ENCODE peak calls at places on chromosomes 12 and 14, in five cellular contexts. A is A673, R is kidney epithelial cell, S is thyroid gland, G is fibroblast of lung. D is an unnamed sample.

GRCh38 chr14:31998220-31998559 is 78.9 kb upstream of the ARHGAP5 start:
- DNase-seq in A (no peak), R (no peak), S (no peak), G (peak; percentile 22), D (no peak)

GRCh38 chr12:85564786-85565185 is 271.4 kb downstream of the RASSF9 start:
- DNase-seq in A (no peak), R (no peak), S (no peak), G (no peak), D (no peak)

GRCh38 chr12:77572371-77572770 is 258.3 kb upstream of the NAV3 start:
- DNase-seq in A (no peak), R (no peak), S (no peak), G (peak; percentile 31), D (no peak)

GRCh38 chr12:29429999-29430698 is 49.2 kb upstream of the ERGIC2 start:
- DNase-seq in A (no peak), R (no peak), S (no peak), G (no peak), D (no peak)

GRCh38 chr14:94555991-94556390 is 5.3 kb upstream of the SERPINA4 start:
- DNase-seq in A (no peak), R (no peak), S (no peak), G (no peak), D (no peak)

GRCh38 chr12:20438307-20438779 is 70.0 kb downstream of the PDE3A start:
- DNase-seq in A (no peak), R (no peak), S (no peak), G (peak; percentile 73), D (peak; percentile 19)

GRCh38 chr12:57135939-57136338 is 7.7 kb downstream of the LRP1 start:
- DNase-seq in A (no peak), R (no peak), S (no peak), G (peak; percentile 70), D (peak; percentile 50)

GRCh38 chr14:88322505-88323085 is 474 bp downstream of the KCNK10 start:
- DNase-seq in A (no peak), R (no peak), S (no peak), G (no peak), D (no peak)

GRCh38 chr12:89756638-89757321 is 48.1 kb upstream of the ATP2B1 start:
- DNase-seq in A (peak; percentile 86), R (peak; percentile 87), S (no peak), G (peak; percentile 100), D (peak; percentile 97)

GRCh38 chr12:196436-196835 is 17.5 kb downstream of the SLC6A12 start:
- DNase-seq in A (no peak), R (no peak), S (no peak), G (no peak), D (no peak)

GRCh38 chr12:93102744-93103143 is 173.6 kb upstream of the EEA1 start:
- DNase-seq in A (no peak), R (no peak), S (no peak), G (no peak), D (no peak)

GRCh38 chr12:131282292-131283080 is 328.8 kb downstream of the ADGRD1 start:
- DNase-seq in A (no peak), R (no peak), S (no peak), G (no peak), D (no peak)

GRCh38 chr12:29726741-29727348 is 56.9 kb downstream of the TMTC1 start:
- DNase-seq in A (peak; percentile 9), R (no peak), S (no peak), G (no peak), D (no peak)

GRCh38 chr14:21014761-21015190 is 10.1 kb downstream of the NDRG2 start:
- DNase-seq in A (peak; percentile 93), R (peak; percentile 31), S (peak; percentile 84), G (peak; percentile 87), D (peak; percentile 82)

GRCh38 chr12:107598906-107599305 is 86.7 kb upstream of the PWP1 start:
- DNase-seq in A (no peak), R (no peak), S (no peak), G (no peak), D (no peak)

GRCh38 chr12:107597695-107598410 is 87.7 kb upstream of the PWP1 start:
- DNase-seq in A (no peak), R (no peak), S (no peak), G (no peak), D (no peak)

GRCh38 chr12:107593713-107594381 is 91.8 kb upstream of the PWP1 start:
- DNase-seq in A (peak; percentile 5), R (no peak), S (no peak), G (no peak), D (no peak)

GRCh38 chr12:107591095-107591375 is 94.6 kb upstream of the PWP1 start:
- DNase-seq in A (no peak), R (no peak), S (no peak), G (no peak), D (peak; percentile 32)

GRCh38 chr12:107594995-107595394 is 90.6 kb upstream of the PWP1 start:
- DNase-seq in A (no peak), R (no peak), S (no peak), G (no peak), D (peak; percentile 18)
- TF ChIP-seq CTCF in A (no peak), R (no peak), S (no peak), G (no peak), D (no peak)

DNA sequence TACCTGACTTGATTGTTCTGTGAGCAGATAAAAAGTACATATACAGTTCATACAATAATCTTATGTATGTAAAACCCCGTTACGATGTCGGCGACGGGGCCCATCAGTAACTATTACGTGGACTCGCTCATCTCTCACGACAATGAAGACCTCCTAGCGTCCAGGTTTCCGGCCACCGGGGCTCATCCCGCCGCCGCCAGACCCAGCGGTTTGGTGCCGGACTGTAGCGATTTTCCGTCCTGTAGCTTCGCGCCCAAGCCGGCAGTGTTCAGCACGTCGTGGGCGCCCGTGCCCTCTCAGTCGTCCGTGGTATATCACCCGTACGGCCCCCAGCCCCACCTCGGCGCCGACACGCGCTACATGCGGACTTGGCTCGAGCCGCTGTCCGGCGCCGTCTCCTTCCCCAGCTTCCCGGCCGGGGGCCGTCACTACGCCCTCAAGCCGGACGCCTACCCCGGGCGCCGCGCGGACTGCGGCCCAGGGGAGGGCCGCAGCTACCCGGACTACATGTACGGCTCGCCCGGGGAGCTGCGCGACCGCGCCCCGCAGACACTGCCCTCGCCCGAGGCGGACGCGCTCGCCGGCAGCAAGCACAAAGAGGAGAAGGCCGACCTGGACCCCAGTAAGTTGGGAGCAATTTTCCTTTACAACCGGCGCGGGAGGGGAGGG is at the start of gene HOXC9:
- DNase-seq in A (no peak), R (no peak), S (no peak), G (no peak), D (peak; percentile 49)
- H3K4me3 ChIP-seq in A (peak within 1 kb of the TSS; percentile 70), R (peak within 1 kb of the TSS; percentile 62), S (no peak within 1 kb of the TSS), G (peak within 1 kb of the TSS; percentile 52), D (peak within 1 kb of the TSS; percentile 55)

GRCh38 chr14:35964736-35965135 is 138.6 kb downstream of the BRMS1L start:
- DNase-seq in A (no peak), R (no peak), S (no peak), G (no peak), D (no peak)

GRCh38 chr14:35965425-35965824 is 139.3 kb downstream of the BRMS1L start:
- DNase-seq in A (no peak), R (no peak), S (no peak), G (no peak), D (no peak)

GRCh38 chr14:35961697-35962274 is 135.6 kb downstream of the BRMS1L start:
- DNase-seq in A (no peak), R (no peak), S (no peak), G (no peak), D (no peak)

GRCh38 chr14:35959835-35960234 is 133.7 kb downstream of the BRMS1L start:
- DNase-seq in A (no peak), R (no peak), S (no peak), G (no peak), D (no peak)

DNA sequence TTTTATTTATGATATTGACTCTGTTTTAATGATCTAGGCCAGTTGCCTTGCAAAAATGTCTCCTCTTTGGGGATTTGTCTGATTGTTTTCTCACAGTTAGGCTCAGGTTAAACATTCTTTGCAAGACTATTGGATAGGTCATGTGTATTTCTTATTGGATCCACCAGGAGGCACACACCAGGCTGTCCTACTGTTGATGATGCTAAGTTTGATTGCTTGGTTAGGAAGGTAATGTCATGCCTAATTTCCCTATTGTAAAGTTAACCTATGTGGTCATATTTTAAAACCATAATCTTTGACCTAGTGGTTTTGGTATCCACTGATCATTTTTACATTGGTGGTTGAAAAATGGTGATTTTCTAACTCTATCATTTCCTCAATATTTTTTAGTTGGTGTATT is 137.1 kb downstream of the BRMS1L start:
- DNase-seq in A (peak; percentile 31), R (no peak), S (no peak), G (no peak), D (no peak)
- TF ChIP-seq CTCF in A (peak; percentile 51), R (peak; percentile 31), S (no peak), G (peak; percentile 11), D (no peak)

DNA sequence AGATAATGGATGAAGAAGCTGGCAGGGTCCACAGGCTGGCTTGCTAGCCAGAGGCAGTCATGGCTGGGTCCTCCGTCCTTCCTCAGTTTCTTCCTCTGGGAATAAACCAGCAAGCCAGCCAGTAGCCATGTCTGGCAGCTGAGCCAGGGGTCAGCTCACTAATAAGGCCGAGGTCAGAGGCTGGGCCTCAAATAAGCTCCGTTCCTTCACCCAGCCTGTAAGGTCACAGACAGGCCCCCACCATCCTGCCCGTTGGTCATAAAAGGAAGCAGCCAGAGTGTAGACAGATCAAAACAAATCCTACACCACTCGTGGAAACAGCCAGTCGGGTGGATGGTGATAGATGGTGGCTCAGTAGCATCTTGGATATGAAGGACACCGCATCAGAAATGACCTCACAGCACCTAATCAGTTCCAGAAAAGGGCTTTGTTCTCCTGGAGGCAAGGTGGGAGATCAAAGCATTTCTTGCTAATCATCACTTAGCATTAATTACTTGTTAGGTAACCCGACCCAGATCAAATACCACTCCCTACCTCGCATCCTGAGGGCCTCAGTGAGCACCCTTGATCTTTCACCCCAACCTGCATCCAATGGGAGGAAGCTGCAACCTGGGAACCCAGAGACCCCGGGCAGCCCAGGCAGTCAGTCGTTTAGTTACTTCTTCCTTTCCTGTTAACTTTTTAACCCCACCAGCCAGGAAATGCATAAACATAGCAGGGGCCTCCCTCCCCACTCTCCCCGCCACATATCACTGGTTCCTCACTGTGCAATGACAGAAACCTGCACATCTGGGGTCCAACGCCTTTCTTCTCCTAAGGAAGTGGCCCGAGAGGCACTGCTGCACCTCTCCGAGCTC is 90.2 kb downstream of the KDM2B start:
- DNase-seq in A (no peak), R (no peak), S (no peak), G (no peak), D (no peak)
- H3K4me3 ChIP-seq in A (no peak overlapping the region), R (no peak overlapping the region), S (no peak overlapping the region), G (no peak overlapping the region), D (no peak overlapping the region)

DNA sequence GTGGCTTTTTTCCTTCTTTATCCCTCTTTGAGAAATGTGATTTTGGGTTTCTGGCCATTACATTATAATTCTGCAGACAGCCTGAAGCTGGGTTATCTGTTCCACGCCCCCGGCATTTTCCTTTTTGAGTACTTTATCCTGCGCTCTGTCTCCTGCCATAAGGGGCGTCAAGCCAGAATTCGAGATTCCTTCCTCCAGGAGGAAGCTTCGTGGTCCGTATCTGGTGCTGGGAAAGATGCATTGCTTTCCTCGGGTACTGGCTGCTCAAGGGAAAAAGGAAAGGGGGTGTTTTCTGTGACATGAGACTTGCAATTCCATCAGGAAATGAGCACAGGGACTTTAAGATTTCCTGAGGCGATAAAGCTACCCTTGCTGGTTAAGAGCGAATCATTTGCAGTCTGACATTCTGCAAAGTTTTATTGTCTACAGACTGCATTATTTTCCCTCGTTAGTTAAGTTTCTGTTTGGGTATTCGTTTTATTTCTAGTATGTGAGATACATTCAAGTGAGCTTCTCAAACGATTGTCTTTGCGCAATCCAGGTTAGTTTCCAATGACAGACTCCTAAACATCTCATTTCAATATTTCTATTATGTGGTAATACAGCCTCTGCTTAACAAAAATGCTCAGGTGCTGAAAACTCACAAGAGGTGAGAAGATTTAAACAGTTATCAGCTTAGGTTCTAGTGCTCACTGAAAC is 706 bp downstream of the AKAP5 start:
- DNase-seq in A (peak; percentile 73), R (no peak), S (peak; percentile 25), G (peak; percentile 39), D (peak; percentile 60)
- TF ChIP-seq CTCF in A (no peak), R (peak; percentile 31), S (no peak), G (peak; percentile 16), D (peak; percentile 45)